ENCODE peak calls at places on chromosomes 1 and 21, in eight cellular contexts. N, Z, J, B, R, G, U and I are unnamed samples.

GRCh38 chr1:219109424-219110018 is 64.2 kb upstream of the LYPLAL1 start:
- DNase-seq in B (no peak), G (no peak), J (no peak), N (no peak), U (no peak), Z (no peak), R (peak), I (no peak)

GRCh38 chr1:245195398-245195797 is 40.6 kb downstream of the KIF26B start:
- DNase-seq in G (no peak), U (no peak), J (no peak), B (no peak), R (no peak), Z (no peak), N (no peak), I (peak)

GRCh38 chr21:40717008-40717407 is 129.9 kb downstream of the DSCAM start:
- DNase-seq in G (no peak), U (no peak), B (no peak), R (no peak), Z (no peak), N (no peak), J (no peak), I (no peak)

GRCh38 chr21:18274370-18274769 is 29.7 kb downstream of the CHODL start:
- DNase-seq in B (no peak), R (no peak), Z (no peak), G (no peak), U (no peak), N (no peak), J (no peak), I (no peak)

GRCh38 chr1:151282883-151283725 is 1.0 kb downstream of the ZNF687 start:
- DNase-seq in G (peak), U (no peak), N (peak), R (peak), J (peak), B (peak), Z (peak), I (no peak)

GRCh38 chr1:196515904-196516303 is 92.3 kb downstream of the KCNT2 start:
- DNase-seq in J (no peak), B (no peak), G (peak), U (no peak), R (no peak), N (no peak), Z (no peak), I (no peak)

GRCh38 chr1:219038398-219038797 is 135.3 kb upstream of the LYPLAL1 start:
- DNase-seq in N (no peak), B (no peak), G (no peak), R (no peak), Z (no peak), J (no peak), U (no peak), I (no peak)

GRCh38 chr21:36851121-36851520 is 115.3 kb downstream of the HLCS start:
- DNase-seq in R (no peak), G (no peak), J (no peak), Z (no peak), U (no peak), N (no peak), B (no peak), I (no peak)

GRCh38 chr1:211603191-211603701 is 24.3 kb upstream of the SLC30A1 start:
- DNase-seq in J (no peak), G (no peak), B (no peak), U (no peak), R (no peak), Z (no peak), N (peak), I (peak)

GRCh38 chr1:246460411-246460810 is 46.7 kb downstream of the SMYD3 start:
- DNase-seq in N (no peak), B (no peak), U (no peak), J (no peak), Z (no peak), R (no peak), G (no peak), I (no peak)

GRCh38 chr1:19504796-19505693 is 19.7 kb upstream of the CAPZB start:
- DNase-seq in J (no peak), B (peak), R (no peak), N (no peak), Z (no peak), U (peak), G (no peak), I (peak)

GRCh38 chr1:158999301-159000069 is 10.2 kb upstream of the IFI16 start:
- DNase-seq in Z (peak), B (peak), N (peak), J (peak), G (no peak), U (peak), R (no peak), I (no peak)

GRCh38 chr1:239647964-239648632 is 261.7 kb downstream of the CHRM3 start:
- DNase-seq in N (no peak), R (no peak), B (no peak), Z (no peak), G (no peak), J (no peak), U (no peak), I (no peak)

GRCh38 chr1:109152196-109152595 is 38.3 kb downstream of the ELAPOR1 start:
- DNase-seq in Z (no peak), B (no peak), N (no peak), U (no peak), G (no peak), R (no peak), J (no peak), I (peak)

GRCh38 chr1:12220890-12221289 is 8.9 kb upstream of the VPS13D start:
- DNase-seq in U (no peak), B (no peak), R (no peak), J (no peak), Z (no peak), G (peak), N (no peak), I (no peak)

GRCh38 chr1:21837476-21837875 is 25.4 kb downstream of the LDLRAD2 start:
- DNase-seq in G (no peak), J (no peak), N (no peak), B (no peak), R (no peak), Z (no peak), U (no peak), I (no peak)

GRCh38 chr1:64183380-64183984 is 19.9 kb upstream of the UBE2U start:
- DNase-seq in Z (no peak), N (no peak), R (no peak), J (no peak), B (no peak), G (no peak), U (no peak), I (no peak)

GRCh38 chr1:160032165-160032827 is 506 bp upstream of the PIGM start:
- DNase-seq in U (no peak), G (no peak), B (no peak), J (no peak), Z (no peak), R (peak), N (peak), I (no peak)

GRCh38 chr1:110062612-110063011 is 7.9 kb downstream of the ALX3 start:
- DNase-seq in J (no peak), B (no peak), G (no peak), N (no peak), U (no peak), R (no peak), Z (no peak), I (no peak)

GRCh38 chr1:162906485-162906884 is 45.5 kb upstream of the CCDC190 start:
- DNase-seq in J (no peak), N (no peak), U (peak), G (no peak), R (no peak), B (no peak), Z (no peak), I (no peak)

GRCh38 chr21:42218836-42219605 is at the start of gene ABCG1:
- DNase-seq in Z (peak), B (peak), N (peak), J (no peak), G (peak), R (no peak), U (no peak), I (no peak)

GRCh38 chr21:28387220-28387619 is 605.5 kb downstream of the LTN1 start:
- DNase-seq in G (no peak), J (no peak), N (no peak), U (no peak), B (no peak), R (peak), Z (no peak), I (no peak)

GRCh38 chr1:46596846-46597245 is 7.2 kb downstream of the MKNK1 start:
- DNase-seq in U (no peak), J (no peak), R (no peak), B (no peak), N (no peak), G (no peak), Z (no peak), I (no peak)

GRCh38 chr1:55685560-55685959 is 470.4 kb upstream of the USP24 start:
- DNase-seq in G (no peak), B (no peak), R (no peak), U (no peak), N (no peak), J (no peak), Z (no peak), I (no peak)

GRCh38 chr1:199129247-199129646 is 490.4 kb downstream of the PTPRC start:
- DNase-seq in N (no peak), Z (no peak), B (no peak), G (no peak), J (no peak), U (peak), R (no peak), I (no peak)

GRCh38 chr21:41508415-41509205 is 652 bp upstream of the TMPRSS2 start:
- DNase-seq in R (no peak), B (no peak), Z (no peak), N (no peak), J (no peak), U (no peak), G (no peak), I (peak)

GRCh38 chr1:227280836-227281235 is 37.5 kb downstream of the CDC42BPA start:
- DNase-seq in U (no peak), B (no peak), N (no peak), Z (no peak), J (no peak), G (no peak), R (no peak), I (no peak)

GRCh38 chr1:204314209-204314892 is 45.4 kb downstream of the PLEKHA6 start:
- DNase-seq in J (no peak), G (no peak), R (no peak), B (no peak), N (peak), U (no peak), Z (no peak), I (peak)

GRCh38 chr1:28680141-28680540 is 11.6 kb downstream of the GMEB1 start:
- DNase-seq in R (no peak), U (peak), B (no peak), N (no peak), Z (no peak), G (no peak), J (no peak), I (no peak)

GRCh38 chr21:17930102-17930501 is 110.9 kb upstream of the C21orf91 start:
- DNase-seq in U (no peak), R (no peak), B (no peak), Z (no peak), N (no peak), J (no peak), G (no peak), I (no peak)

GRCh38 chr1:101769520-101769919 is 227.2 kb downstream of the OLFM3 start:
- DNase-seq in B (no peak), G (no peak), J (no peak), Z (no peak), U (no peak), R (peak), N (no peak), I (no peak)
- TF ChIP-seq CTCF in B (no peak), G (no peak), J (no peak), Z (no peak), U (peak), R (peak), N (peak), I (peak)

GRCh38 chr21:26572026-26572425 is 1.1 kb downstream of the CYYR1 start:
- DNase-seq in Z (no peak), B (no peak), R (no peak), G (no peak), U (no peak), N (no peak), J (no peak), I (no peak)
- H3K4me3 ChIP-seq in Z (peak), B (peak), R (no peak), G (peak), U (no peak), N (no peak), J (peak), I (no peak)

GRCh38 chr1:86352096-86352495 is 44.0 kb downstream of the ODF2L start:
- DNase-seq in B (no peak), G (no peak), U (no peak), R (no peak), N (no peak), Z (no peak), J (no peak), I (no peak)

GRCh38 chr1:86356247-86356646 is 39.9 kb downstream of the ODF2L start:
- DNase-seq in U (no peak), B (no peak), R (no peak), N (no peak), J (no peak), Z (no peak), G (no peak), I (no peak)
- TF ChIP-seq CTCF in U (peak), B (no peak), R (no peak), N (no peak), J (peak), Z (no peak), G (no peak), I (no peak)

GRCh38 chr1:41437011-41437355 is 47.5 kb downstream of the EDN2 start:
- DNase-seq in N (no peak), Z (no peak), G (no peak), U (no peak), R (no peak), J (no peak), B (no peak), I (no peak)

GRCh38 chr1:41442697-41443251 is 41.7 kb downstream of the EDN2 start:
- DNase-seq in B (no peak), R (no peak), Z (no peak), N (no peak), G (no peak), U (no peak), J (no peak), I (no peak)

GRCh38 chr1:41438711-41439110 is 45.8 kb downstream of the EDN2 start:
- DNase-seq in Z (no peak), N (no peak), R (no peak), J (no peak), B (no peak), G (no peak), U (no peak), I (no peak)

GRCh38 chr1:41439234-41439633 is 45.2 kb downstream of the EDN2 start:
- DNase-seq in J (no peak), G (no peak), U (no peak), B (no peak), R (no peak), N (no peak), Z (no peak), I (no peak)

GRCh38 chr1:41440321-41441090 is 44.0 kb downstream of the EDN2 start:
- DNase-seq in Z (no peak), R (no peak), B (no peak), U (no peak), N (no peak), G (no peak), J (no peak), I (no peak)
- H3K4me3 ChIP-seq in Z (no peak), R (no peak), B (no peak), U (no peak), N (no peak), G (no peak), J (no peak), I (no peak)

GRCh38 chr1:171845998-171846397 is 4.7 kb downstream of the DNM3 start:
- DNase-seq in Z (no peak), R (no peak), J (no peak), N (no peak), B (no peak), U (no peak), G (no peak), I (no peak)

GRCh38 chr1:171849245-171849898 is 8.1 kb downstream of the DNM3 start:
- DNase-seq in Z (no peak), N (no peak), B (peak), G (no peak), R (no peak), U (no peak), J (no peak), I (no peak)

GRCh38 chr1:171852273-171852672 is 11.0 kb downstream of the DNM3 start:
- DNase-seq in U (peak), Z (no peak), G (no peak), J (no peak), R (no peak), B (no peak), N (no peak), I (no peak)

DNA sequence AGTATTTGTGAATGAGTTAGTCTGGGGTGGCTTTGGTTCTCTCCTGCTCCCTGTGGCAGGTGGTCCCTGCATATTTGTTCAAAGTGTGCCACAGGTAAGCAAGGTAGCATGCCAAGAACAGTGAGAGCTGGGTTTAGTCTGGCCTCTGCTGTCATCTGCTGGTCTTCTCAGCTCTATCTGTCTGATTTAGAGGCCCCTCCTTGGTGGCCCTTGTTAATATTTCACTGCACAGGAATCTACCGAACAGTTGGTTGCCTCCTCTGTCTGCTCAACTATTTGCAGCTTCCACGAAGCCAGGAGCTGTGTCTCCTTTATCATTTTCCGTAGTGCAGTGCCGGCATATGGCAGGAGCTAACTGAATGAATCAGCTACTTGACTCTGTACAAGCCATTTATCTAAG is 9.7 kb downstream of the DNM3 start:
- DNase-seq in U (no peak), G (no peak), R (no peak), B (no peak), Z (no peak), J (no peak), N (no peak), I (peak)
- TF ChIP-seq CTCF in U (no peak), G (no peak), R (peak), B (no peak), Z (no peak), J (no peak), N (no peak), I (peak)